ENCODE peak calls at places on chromosome 12, in eight cellular contexts. Q is small intestine; Y is gastrocnemius medialis; G is fibroblast of mammary gland; V is tibial artery; P is naive thymus-derived CD4-positive, alpha-beta T cell; K is fibroblast of pulmonary artery; Z is astrocyte of the spinal cord. W is an unnamed sample.

GRCh38 chr12:123113038-123113437 is 37.9 kb downstream of the PITPNM2 start:
- DNase-seq in Q (no peak), Y (no peak), G (no peak), V (no peak), P (no peak), K (no peak), Z (no peak), W (no peak)

GRCh38 chr12:15278816-15279658 is 43.3 kb upstream of the PTPRO start:
- DNase-seq in Q (no peak), Y (peak), G (peak), V (peak), P (no peak), K (peak), Z (peak), W (no peak)

GRCh38 chr12:77243345-77243744 is 178.0 kb upstream of the E2F7 start:
- DNase-seq in Q (no peak), Y (no peak), G (no peak), V (no peak), P (no peak), K (no peak), Z (no peak), W (no peak)

GRCh38 chr12:57756406-57757341 is 1.8 kb downstream of the MARCHF9 start:
- DNase-seq in Q (peak), Y (no peak), G (no peak), V (no peak), P (peak), K (peak), Z (no peak), W (peak)

GRCh38 chr12:127803545-127803944 is 463.4 kb upstream of the TMEM132C start:
- DNase-seq in Q (no peak), Y (no peak), G (no peak), V (no peak), P (no peak), K (no peak), Z (peak), W (no peak)

GRCh38 chr12:109563291-109564284 is 9.7 kb downstream of the MMAB start:
- DNase-seq in Q (no peak), Y (no peak), G (no peak), V (no peak), P (no peak), K (no peak), Z (no peak), W (no peak)

GRCh38 chr12:81329088-81329487 is 251.2 kb downstream of the ACSS3 start:
- DNase-seq in Q (peak), Y (no peak), G (peak), V (no peak), P (no peak), K (peak), Z (no peak), W (no peak)

GRCh38 chr12:57127710-57128518 is at the start of gene LRP1:
- DNase-seq in Q (peak), Y (peak), G (peak), V (peak), P (peak), K (peak), Z (peak), W (peak)

GRCh38 chr12:27096420-27096819 is 14.0 kb upstream of the C12orf71 start:
- DNase-seq in Q (no peak), Y (no peak), G (no peak), V (no peak), P (no peak), K (no peak), Z (no peak), W (no peak)

GRCh38 chr12:19440019-19440858 is 947 bp downstream of the AEBP2 start:
- DNase-seq in Q (peak), Y (peak), G (peak), V (peak), P (peak), K (peak), Z (peak), W (peak)

GRCh38 chr12:118220697-118221096 is 84.8 kb downstream of the PEBP1 start:
- DNase-seq in Q (no peak), Y (no peak), G (peak), V (no peak), P (no peak), K (no peak), Z (no peak), W (no peak)

GRCh38 chr12:118213452-118213851 is 77.5 kb downstream of the PEBP1 start:
- DNase-seq in Q (no peak), Y (no peak), G (no peak), V (no peak), P (no peak), K (no peak), Z (no peak), W (no peak)

GRCh38 chr12:118219772-118220171 is 83.8 kb downstream of the PEBP1 start:
- DNase-seq in Q (no peak), Y (no peak), G (no peak), V (no peak), P (no peak), K (no peak), Z (no peak), W (no peak)

DNA sequence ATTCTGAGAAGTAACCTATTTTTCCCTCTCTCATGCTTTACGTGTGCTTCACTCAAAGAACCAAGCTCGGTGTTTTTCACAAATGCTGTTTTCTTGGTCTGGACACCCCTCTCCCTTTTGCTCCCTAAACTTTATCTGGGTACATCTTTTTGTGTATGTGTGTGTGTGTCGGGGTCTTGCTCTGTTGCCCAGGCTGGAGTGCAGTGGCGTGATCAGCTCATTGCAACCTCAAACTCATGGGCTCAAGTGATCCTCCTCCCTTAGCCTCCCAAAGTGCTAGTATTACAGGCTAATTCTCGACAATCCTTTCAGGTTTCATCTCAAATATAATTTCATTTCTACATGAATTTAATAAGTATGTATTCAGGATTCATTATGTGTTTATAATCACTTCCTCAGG is 83.2 kb downstream of the PEBP1 start:
- DNase-seq in Q (no peak), Y (no peak), G (no peak), V (no peak), P (no peak), K (no peak), Z (no peak), W (no peak)
- H3K4me3 ChIP-seq in Q (no peak), Y (no peak), G (no peak), V (no peak), P (no peak), K (no peak), Z (no peak), W (no peak)

DNA sequence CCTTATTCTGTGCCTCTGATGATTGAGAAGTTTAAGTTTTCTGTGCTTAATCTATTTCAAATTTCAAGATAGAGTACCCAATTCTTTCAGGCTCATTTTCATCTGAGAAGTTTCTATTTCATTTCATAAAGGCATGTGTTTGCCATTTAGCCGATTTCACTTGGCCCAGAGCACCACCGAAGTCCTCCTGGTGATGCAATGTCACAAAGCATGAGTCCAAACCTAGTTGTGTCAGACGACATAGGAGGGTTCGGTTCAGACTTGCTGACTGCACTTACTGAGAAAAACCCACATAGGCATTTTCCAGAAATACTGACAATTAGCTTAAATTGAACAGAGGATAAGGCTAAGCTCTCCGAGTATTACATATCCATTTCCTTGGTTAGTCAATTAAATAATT is 152.4 kb upstream of the FAR2 start:
- DNase-seq in Q (no peak), Y (peak), G (no peak), V (no peak), P (no peak), K (no peak), Z (no peak), W (no peak)
- H3K4me3 ChIP-seq in Q (no peak), Y (no peak), G (no peak), V (no peak), P (no peak), K (no peak), Z (no peak), W (no peak)

GRCh38 chr12:53222170-53223005 is 9.6 kb downstream of the RARG start:
- DNase-seq in Q (no peak), Y (no peak), G (peak), V (peak), P (no peak), K (no peak), Z (no peak), W (no peak)
- H3K4me3 ChIP-seq in Q (no peak), Y (peak), G (no peak), V (peak), P (no peak), K (peak), Z (peak), W (peak)

GRCh38 chr12:104290855-104291254 is 12.7 kb upstream of the EID3 start:
- DNase-seq in Q (no peak), Y (no peak), G (no peak), V (no peak), P (no peak), K (no peak), Z (no peak), W (no peak)

GRCh38 chr12:104288635-104289258 is 14.8 kb upstream of the EID3 start:
- DNase-seq in Q (peak), Y (peak), G (peak), V (peak), P (peak), K (peak), Z (peak), W (peak)

GRCh38 chr12:104292872-104293794 is 10.4 kb upstream of the EID3 start:
- DNase-seq in Q (no peak), Y (no peak), G (no peak), V (no peak), P (no peak), K (peak), Z (no peak), W (no peak)

GRCh38 chr12:104291867-104292524 is 11.5 kb upstream of the EID3 start:
- DNase-seq in Q (no peak), Y (no peak), G (no peak), V (no peak), P (no peak), K (no peak), Z (no peak), W (no peak)

GRCh38 chr12:104290320-104290719 is 13.2 kb upstream of the EID3 start:
- DNase-seq in Q (no peak), Y (no peak), G (no peak), V (no peak), P (no peak), K (peak), Z (no peak), W (no peak)
- H3K4me3 ChIP-seq in Q (no peak), Y (no peak), G (no peak), V (peak), P (no peak), K (peak), Z (no peak), W (no peak)

GRCh38 chr12:23001487-23001886 is 376.5 kb downstream of the ETNK1 start:
- DNase-seq in Q (no peak), Y (no peak), G (no peak), V (no peak), P (no peak), K (no peak), Z (no peak), W (no peak)

GRCh38 chr12:23004473-23005020 is 379.6 kb downstream of the ETNK1 start:
- DNase-seq in Q (no peak), Y (no peak), G (no peak), V (no peak), P (no peak), K (no peak), Z (no peak), W (no peak)

GRCh38 chr12:23006413-23006812 is 381.4 kb downstream of the ETNK1 start:
- DNase-seq in Q (no peak), Y (no peak), G (no peak), V (no peak), P (no peak), K (no peak), Z (no peak), W (no peak)

GRCh38 chr12:23005387-23005786 is 380.4 kb downstream of the ETNK1 start:
- DNase-seq in Q (no peak), Y (no peak), G (no peak), V (no peak), P (no peak), K (no peak), Z (no peak), W (no peak)

GRCh38 chr12:23002381-23002780 is 377.4 kb downstream of the ETNK1 start:
- DNase-seq in Q (no peak), Y (no peak), G (no peak), V (no peak), P (no peak), K (no peak), Z (no peak), W (no peak)
- H3K4me3 ChIP-seq in Q (no peak), Y (no peak), G (no peak), V (no peak), P (no peak), K (no peak), Z (no peak), W (no peak)

GRCh38 chr12:67795235-67795634 is 146.7 kb downstream of the DYRK2 start:
- DNase-seq in Q (peak), Y (no peak), G (no peak), V (no peak), P (no peak), K (peak), Z (no peak), W (no peak)

GRCh38 chr12:67797769-67798168 is 149.2 kb downstream of the DYRK2 start:
- DNase-seq in Q (no peak), Y (no peak), G (no peak), V (no peak), P (no peak), K (no peak), Z (no peak), W (no peak)

GRCh38 chr12:67798763-67799162 is 150.2 kb downstream of the DYRK2 start:
- DNase-seq in Q (no peak), Y (no peak), G (no peak), V (no peak), P (no peak), K (peak), Z (no peak), W (no peak)

GRCh38 chr12:67794151-67794550 is 145.6 kb downstream of the DYRK2 start:
- DNase-seq in Q (no peak), Y (no peak), G (peak), V (no peak), P (no peak), K (peak), Z (peak), W (no peak)

DNA sequence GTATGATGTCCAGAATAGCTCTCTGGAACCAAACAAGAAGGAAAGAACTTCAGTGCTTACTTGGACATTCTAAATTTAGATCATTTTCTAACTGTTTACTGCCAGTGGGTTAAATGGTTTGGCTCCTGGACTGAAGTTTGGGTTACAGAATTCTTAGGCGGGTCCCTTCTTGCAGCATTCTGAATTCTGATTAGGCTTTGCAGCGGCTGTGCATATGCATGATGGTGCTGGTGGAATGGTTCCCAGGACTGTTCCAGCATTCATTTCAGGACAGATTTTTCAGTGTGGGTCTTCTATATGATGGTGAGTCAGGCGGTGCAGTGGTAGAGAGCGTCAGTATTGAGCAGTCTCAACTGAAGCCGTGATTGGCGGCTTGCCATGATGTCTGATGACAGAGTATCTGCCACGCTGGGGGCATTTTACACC is 148.8 kb downstream of the DYRK2 start:
- DNase-seq in Q (no peak), Y (peak), G (peak), V (no peak), P (no peak), K (peak), Z (no peak), W (no peak)
- H3K4me3 ChIP-seq in Q (no peak), Y (no peak), G (no peak), V (peak), P (no peak), K (no peak), Z (no peak), W (no peak)

W was measured in effector memory CD4-positive, alpha-beta T cell.